ENCODE peak calls at places on chromosomes 1 and 21, in ten cellular contexts. M is kidney; Y is astrocyte of the spinal cord; S is foreskin fibroblast; E is astrocyte; A is choroid plexus epithelial cell; H is CD8-positive, alpha-beta T cell; U is nephron progenitor cell; J is A549; C is esophagus squamous epithelium. W is an unnamed sample.

GRCh38 chr1:70071597-70071996 is 133.8 kb downstream of the LRRC40 start:
- DNase-seq in M (no peak), Y (peak), S (peak), E (peak), A (peak), H (no peak), U (no peak), J (no peak), C (no peak), W (peak)

GRCh38 chr1:8349961-8350360 is 32.0 kb downstream of the SLC45A1 start:
- DNase-seq in M (peak), Y (no peak), S (no peak), E (no peak), A (peak), H (no peak), U (no peak), J (no peak), C (no peak), W (peak)

GRCh38 chr1:25492323-25492722 is 51.1 kb upstream of the LDLRAP1 start:
- DNase-seq in M (no peak), Y (no peak), S (no peak), E (no peak), A (no peak), H (no peak), U (no peak), J (no peak), C (no peak), W (no peak)

GRCh38 chr1:216640100-216640499 is 83.1 kb downstream of the ESRRG start:
- DNase-seq in M (no peak), Y (no peak), S (no peak), E (no peak), A (no peak), H (no peak), U (no peak), J (no peak), C (no peak), W (no peak)

GRCh38 chr1:2865571-2866414 is 64.3 kb upstream of the TTC34 start:
- DNase-seq in M (peak), Y (no peak), S (no peak), E (no peak), A (no peak), H (no peak), U (no peak), J (no peak), C (no peak), W (no peak)

GRCh38 chr1:41743361-41743760 is 175.4 kb downstream of the HIVEP3 start:
- DNase-seq in M (no peak), Y (peak), S (peak), E (peak), A (no peak), H (no peak), U (no peak), J (no peak), C (no peak), W (peak)

GRCh38 chr1:55955237-55955636 is 624.1 kb downstream of the PLPP3 start:
- DNase-seq in M (no peak), Y (peak), S (no peak), E (peak), A (peak), H (no peak), U (no peak), J (no peak), C (no peak), W (no peak)

GRCh38 chr1:228207381-228207810 is 448 bp upstream of the OBSCN start:
- DNase-seq in M (peak), Y (no peak), S (no peak), E (no peak), A (no peak), H (no peak), U (no peak), J (no peak), C (no peak), W (no peak)

GRCh38 chr1:184632415-184633175 is 122.1 kb downstream of the EDEM3 start:
- DNase-seq in M (no peak), Y (no peak), S (no peak), E (no peak), A (no peak), H (no peak), U (no peak), J (no peak), C (no peak), W (no peak)

GRCh38 chr1:41810446-41810845 is 108.3 kb downstream of the HIVEP3 start:
- DNase-seq in M (no peak), Y (peak), S (peak), E (peak), A (peak), H (no peak), U (peak), J (no peak), C (no peak), W (peak)

GRCh38 chr21:36966066-36966845 is at the start of gene HLCS:
- DNase-seq in M (peak), Y (peak), S (peak), E (peak), A (peak), H (peak), U (peak), J (peak), C (no peak), W (peak)

GRCh38 chr1:209612646-209613350 is 29.3 kb downstream of the CAMK1G start:
- DNase-seq in M (no peak), Y (no peak), S (no peak), E (no peak), A (no peak), H (no peak), U (no peak), J (no peak), C (no peak), W (no peak)

GRCh38 chr21:31741116-31741515 is 9.2 kb upstream of the SCAF4 start:
- DNase-seq in M (no peak), Y (no peak), S (no peak), E (no peak), A (no peak), H (no peak), U (no peak), J (no peak), C (no peak), W (no peak)

GRCh38 chr1:235610157-235610556 is 39.4 kb downstream of the GNG4 start:
- DNase-seq in M (no peak), Y (no peak), S (no peak), E (no peak), A (no peak), H (no peak), U (no peak), J (no peak), C (no peak), W (no peak)

GRCh38 chr21:46411236-46411635 is 47.5 kb upstream of the DIP2A start:
- DNase-seq in M (peak), Y (no peak), S (no peak), E (no peak), A (no peak), H (no peak), U (no peak), J (no peak), C (no peak), W (no peak)

GRCh38 chr1:67801903-67802302 is 31.4 kb downstream of the GNG12 start:
- DNase-seq in M (no peak), Y (no peak), S (no peak), E (peak), A (no peak), H (no peak), U (no peak), J (no peak), C (no peak), W (no peak)

GRCh38 chr1:206002833-206003532 is at the start of gene RAB7B:
- DNase-seq in M (peak), Y (peak), S (peak), E (peak), A (peak), H (no peak), U (no peak), J (peak), C (no peak), W (peak)

GRCh38 chr21:43958364-43959158 is 53.5 kb upstream of the TRAPPC10 start:
- DNase-seq in M (no peak), Y (no peak), S (no peak), E (no peak), A (no peak), H (no peak), U (no peak), J (no peak), C (no peak), W (no peak)

GRCh38 chr1:154609398-154610380 is 1.7 kb upstream of the ADAR start:
- DNase-seq in M (no peak), Y (no peak), S (peak), E (no peak), A (no peak), H (peak), U (no peak), J (no peak), C (no peak), W (peak)

GRCh38 chr1:6188466-6188865 is 8.3 kb upstream of the CHD5 start:
- DNase-seq in M (no peak), Y (no peak), S (no peak), E (no peak), A (no peak), H (no peak), U (no peak), J (no peak), C (no peak), W (no peak)

GRCh38 chr1:89610457-89610991 is 22.4 kb upstream of the LRRC8C start:
- DNase-seq in M (no peak), Y (no peak), S (no peak), E (no peak), A (no peak), H (peak), U (no peak), J (no peak), C (no peak), W (no peak)

GRCh38 chr1:221961532-221962292 is 219.8 kb upstream of the DUSP10 start:
- DNase-seq in M (no peak), Y (peak), S (peak), E (peak), A (peak), H (peak), U (no peak), J (no peak), C (no peak), W (peak)

GRCh38 chr1:183881387-183882084 is 76.6 kb downstream of the RGL1 start:
- DNase-seq in M (peak), Y (peak), S (peak), E (peak), A (peak), H (no peak), U (no peak), J (peak), C (no peak), W (peak)

GRCh38 chr1:92994105-92994712 is 32.9 kb upstream of the DIPK1A start:
- DNase-seq in M (no peak), Y (peak), S (peak), E (peak), A (peak), H (peak), U (peak), J (peak), C (peak), W (peak)

GRCh38 chr1:234535763-234536515 is 57.0 kb upstream of the TARBP1 start:
- DNase-seq in M (peak), Y (peak), S (no peak), E (peak), A (peak), H (no peak), U (no peak), J (no peak), C (no peak), W (peak)

GRCh38 chr21:30486180-30486579 is 1.1 kb downstream of the KRTAP19-2 start:
- DNase-seq in M (no peak), Y (no peak), S (no peak), E (no peak), A (no peak), H (no peak), U (no peak), J (no peak), C (no peak), W (no peak)

GRCh38 chr1:64469121-64469520 is 808 bp upstream of the CACHD1 start:
- DNase-seq in M (no peak), Y (no peak), S (no peak), E (no peak), A (no peak), H (no peak), U (no peak), J (no peak), C (no peak), W (no peak)

GRCh38 chr1:245332513-245332912 is 177.7 kb downstream of the KIF26B start:
- DNase-seq in M (no peak), Y (no peak), S (no peak), E (no peak), A (no peak), H (no peak), U (no peak), J (no peak), C (no peak), W (no peak)

GRCh38 chr1:97384294-97384952 is 536.4 kb downstream of the DPYD start:
- DNase-seq in M (no peak), Y (peak), S (no peak), E (peak), A (peak), H (no peak), U (no peak), J (no peak), C (no peak), W (peak)

GRCh38 chr1:83497563-83497962 is 501.4 kb downstream of the TTLL7 start:
- DNase-seq in M (no peak), Y (no peak), S (no peak), E (no peak), A (peak), H (no peak), U (no peak), J (no peak), C (no peak), W (peak)
- TF ChIP-seq CTCF in M (no peak), Y (peak), S (peak), E (peak), A (peak), H (no peak), U (peak), J (no peak), C (no peak), W (peak)

GRCh38 chr1:156098782-156099181 is 15.7 kb upstream of the LMNA start:
- DNase-seq in M (no peak), Y (no peak), S (no peak), E (no peak), A (no peak), H (no peak), U (no peak), J (no peak), C (no peak), W (no peak)

GRCh38 chr1:156096640-156097391 is 14.6 kb upstream of the MEX3A start:
- DNase-seq in M (peak), Y (peak), S (peak), E (peak), A (peak), H (peak), U (peak), J (peak), C (peak), W (peak)

GRCh38 chr1:156097499-156098178 is 15.4 kb upstream of the MEX3A start:
- DNase-seq in M (peak), Y (no peak), S (no peak), E (no peak), A (no peak), H (no peak), U (no peak), J (no peak), C (no peak), W (no peak)

GRCh38 chr1:156099282-156099681 is 15.2 kb upstream of the LMNA start:
- DNase-seq in M (no peak), Y (no peak), S (no peak), E (no peak), A (no peak), H (no peak), U (no peak), J (no peak), C (no peak), W (no peak)

DNA sequence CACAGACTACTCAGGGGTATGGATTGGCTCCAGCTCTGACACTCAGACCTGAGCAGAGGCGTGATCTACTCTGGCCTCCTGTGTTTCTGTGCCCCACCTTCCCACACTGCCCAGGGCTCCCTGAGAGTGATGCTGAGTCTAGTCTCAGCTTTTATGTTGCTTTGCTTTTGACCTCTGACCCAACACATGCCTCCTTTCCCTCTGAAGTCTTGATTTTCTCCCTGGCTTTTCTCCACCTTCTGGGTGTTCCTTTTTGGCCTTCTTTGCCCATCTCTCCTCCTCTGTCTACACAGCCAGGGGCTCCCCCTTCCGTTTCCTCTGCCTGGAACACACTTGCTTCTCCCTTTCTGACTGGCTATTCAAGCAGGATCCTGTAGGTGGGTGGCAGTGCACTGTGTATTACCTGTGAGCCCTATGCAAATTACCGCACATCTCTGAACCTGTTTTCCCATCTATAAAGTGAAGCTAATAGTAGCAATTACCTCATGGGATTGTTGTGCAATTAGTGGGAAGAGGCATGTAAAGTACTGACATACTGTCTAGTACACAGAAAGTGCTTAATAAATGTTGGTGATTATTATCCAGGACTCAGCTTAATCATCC is 13.7 kb upstream of the MEX3A start:
- DNase-seq in M (peak), Y (no peak), S (no peak), E (no peak), A (no peak), H (no peak), U (no peak), J (no peak), C (no peak), W (peak)
- TF ChIP-seq CTCF in M (no peak), Y (no peak), S (no peak), E (no peak), A (no peak), H (no peak), U (no peak), J (no peak), C (no peak), W (no peak)

GRCh38 chr1:203630697-203631096 is 4.1 kb downstream of the ATP2B4 start:
- DNase-seq in M (no peak), Y (no peak), S (no peak), E (no peak), A (no peak), H (no peak), U (no peak), J (no peak), C (no peak), W (no peak)
- TF ChIP-seq CTCF in M (no peak), Y (no peak), S (no peak), E (no peak), A (no peak), H (no peak), U (no peak), J (no peak), C (no peak), W (no peak)

GRCh38 chr1:119475866-119476439 is 31.1 kb upstream of the HSD3B1 start:
- DNase-seq in M (no peak), Y (peak), S (peak), E (no peak), A (peak), H (no peak), U (peak), J (peak), C (no peak), W (peak)
- TF ChIP-seq CTCF in M (peak), Y (peak), S (peak), E (peak), A (peak), H (no peak), U (peak), J (peak), C (peak), W (peak)

GRCh38 chr1:77533660-77534295 is 148.7 kb downstream of the ZZZ3 start:
- DNase-seq in M (no peak), Y (peak), S (peak), E (peak), A (peak), H (peak), U (peak), J (peak), C (no peak), W (peak)
- TF ChIP-seq CTCF in M (peak), Y (peak), S (peak), E (peak), A (peak), H (peak), U (peak), J (peak), C (peak), W (peak)

W was measured in fibroblast of mammary gland.